ENCODE peak calls at places on chromosome 18, in nine cellular contexts. N, W, L, P, Z, B, T, U and X are unnamed samples.
A peak's percentile ranks its signal among the peaks of the same experiment; 100 is the strongest.

GRCh38 chr18:9898792-9899549 is 13.2 kb downstream of the TXNDC2 start:
- DNase-seq in N (peak; percentile 37), W (no peak), L (no peak), P (no peak), Z (no peak), B (no peak), T (no peak), U (no peak), X (no peak)

GRCh38 chr18:69469444-69469919 is 68.8 kb downstream of the DOK6 start:
- DNase-seq in N (no peak), W (no peak), L (peak; percentile 45), P (peak; percentile 25), Z (no peak), B (peak; percentile 29), T (no peak), U (no peak), X (no peak)

GRCh38 chr18:13003466-13003896 is 12.3 kb downstream of the CEP192 start:
- DNase-seq in N (peak; percentile 80), W (no peak), L (no peak), P (no peak), Z (peak; percentile 48), B (peak; percentile 40), T (no peak), U (no peak), X (no peak)

GRCh38 chr18:28511421-28511821 is 334.5 kb upstream of the CDH2 start:
- DNase-seq in N (peak; percentile 2), W (no peak), L (no peak), P (no peak), Z (no peak), B (no peak), T (no peak), U (no peak), X (no peak)

GRCh38 chr18:45837283-45838070 is 12.0 kb downstream of the SIGLEC15 start:
- DNase-seq in N (no peak), W (peak; percentile 43), L (no peak), P (peak; percentile 30), Z (peak; percentile 76), B (peak; percentile 82), T (no peak), U (peak; percentile 89), X (no peak)

GRCh38 chr18:50287441-50288347 is at the start of gene CXXC1:
- DNase-seq in N (peak; percentile 100), W (peak; percentile 99), L (peak; percentile 99), P (peak; percentile 98), Z (peak; percentile 100), B (peak; percentile 93), T (peak; percentile 96), U (peak; percentile 100), X (peak; percentile 96)

GRCh38 chr18:58287626-58288289 is 243.7 kb downstream of the NEDD4L start:
- DNase-seq in N (no peak), W (peak; percentile 14), L (no peak), P (no peak), Z (no peak), B (no peak), T (no peak), U (no peak), X (no peak)

GRCh38 chr18:27763341-27763740 is 413.6 kb downstream of the CDH2 start:
- DNase-seq in N (no peak), W (no peak), L (no peak), P (no peak), Z (no peak), B (no peak), T (no peak), U (no peak), X (no peak)

GRCh38 chr18:10951631-10952544 is 197.5 kb downstream of the PIEZO2 start:
- DNase-seq in N (no peak), W (no peak), L (no peak), P (no peak), Z (no peak), B (no peak), T (no peak), U (no peak), X (no peak)

GRCh38 chr18:27778441-27778840 is 398.5 kb downstream of the CDH2 start:
- DNase-seq in N (peak; percentile 17), W (no peak), L (no peak), P (no peak), Z (peak; percentile 45), B (no peak), T (no peak), U (no peak), X (no peak)

GRCh38 chr18:28767201-28767600 is 590.3 kb upstream of the CDH2 start:
- DNase-seq in N (peak; percentile 28), W (no peak), L (no peak), P (no peak), Z (no peak), B (no peak), T (no peak), U (no peak), X (no peak)

GRCh38 chr18:51801515-51801914 is 538.5 kb upstream of the DCC start:
- DNase-seq in N (no peak), W (no peak), L (no peak), P (no peak), Z (no peak), B (no peak), T (no peak), U (no peak), X (no peak)

GRCh38 chr18:50611529-50611941 is 51.6 kb downstream of the MAPK4 start:
- DNase-seq in N (no peak), W (no peak), L (no peak), P (no peak), Z (no peak), B (no peak), T (no peak), U (no peak), X (no peak)

GRCh38 chr18:25830787-25831186 is 259.6 kb downstream of the SS18 start:
- DNase-seq in N (peak; percentile 82), W (no peak), L (no peak), P (no peak), Z (no peak), B (no peak), T (peak; percentile 42), U (no peak), X (no peak)

GRCh38 chr18:25305584-25305983 is 46.4 kb downstream of the ZNF521 start:
- DNase-seq in N (peak; percentile 37), W (no peak), L (no peak), P (no peak), Z (no peak), B (no peak), T (no peak), U (no peak), X (no peak)

GRCh38 chr18:48815182-48815520 is 135.6 kb downstream of the SMAD7 start:
- DNase-seq in N (no peak), W (no peak), L (peak; percentile 58), P (no peak), Z (no peak), B (no peak), T (no peak), U (no peak), X (no peak)

GRCh38 chr18:48815581-48816324 is 135.0 kb downstream of the SMAD7 start:
- DNase-seq in N (peak; percentile 62), W (no peak), L (peak; percentile 20), P (no peak), Z (no peak), B (no peak), T (no peak), U (peak; percentile 21), X (no peak)

GRCh38 chr18:48813833-48814489 is 136.8 kb downstream of the SMAD7 start:
- DNase-seq in N (no peak), W (no peak), L (peak; percentile 90), P (peak; percentile 34), Z (no peak), B (no peak), T (peak; percentile 5), U (peak; percentile 69), X (no peak)

GRCh38 chr18:48816554-48816953 is 134.2 kb downstream of the SMAD7 start:
- DNase-seq in N (no peak), W (no peak), L (no peak), P (no peak), Z (no peak), B (no peak), T (no peak), U (peak; percentile 24), X (no peak)

GRCh38 chr18:48814490-48815181 is 136.1 kb downstream of the SMAD7 start:
- DNase-seq in N (peak; percentile 47), W (no peak), L (peak; percentile 69), P (no peak), Z (no peak), B (no peak), T (no peak), U (peak; percentile 56), X (no peak)
- H3K27ac ChIP-seq in N (no peak overlapping the region), W (no peak overlapping the region), L (peak overlapping the region; percentile 98), P (peak overlapping the region; percentile 47), Z (peak overlapping the region; percentile 18), B (peak overlapping the region; percentile 40), T (no peak overlapping the region), U (peak overlapping the region; percentile 70), X (no peak overlapping the region)

DNA sequence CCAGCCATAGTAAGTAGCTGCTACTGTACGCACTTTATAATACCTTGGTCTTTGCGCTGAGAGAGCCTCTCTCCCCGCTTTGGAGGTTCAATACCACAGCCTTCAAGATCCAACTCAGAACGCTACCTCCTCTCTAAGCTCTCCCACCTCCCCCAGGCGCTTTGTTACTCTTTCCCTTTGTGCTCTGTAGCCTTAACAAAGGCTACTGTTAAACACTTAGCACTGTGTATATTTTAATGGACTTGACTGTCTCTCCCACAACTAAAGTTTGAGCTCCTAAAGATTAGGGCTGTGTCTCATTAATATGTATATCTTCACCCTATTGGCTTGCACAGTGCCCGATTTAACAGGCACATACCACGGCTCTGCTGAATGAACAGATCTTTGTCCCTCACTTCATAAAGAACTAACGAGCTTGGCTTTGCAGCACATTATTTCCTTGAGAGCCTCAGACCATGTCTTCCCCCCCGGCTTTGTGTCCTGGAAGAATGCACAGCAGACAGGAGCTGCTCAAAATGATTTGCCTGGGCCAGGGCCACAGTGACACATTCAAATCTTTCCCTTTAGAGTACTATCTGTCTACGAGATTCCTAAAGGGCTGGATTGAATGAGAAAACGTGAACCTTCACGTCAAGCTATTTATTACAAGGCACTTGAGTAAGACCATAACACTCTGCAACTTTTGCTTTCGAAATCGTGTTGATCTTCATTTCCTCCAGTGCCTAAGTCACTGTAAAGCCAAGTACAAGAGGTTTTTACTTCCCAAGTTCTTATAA is 22.1 kb downstream of the ABHD3 start:
- DNase-seq in N (peak; percentile 67), W (peak; percentile 61), L (no peak), P (no peak), Z (no peak), B (no peak), T (no peak), U (no peak), X (no peak)
- H3K27ac ChIP-seq in N (peak overlapping the region; percentile 75), W (peak overlapping the region; percentile 31), L (peak overlapping the region; percentile 74), P (peak overlapping the region; percentile 47), Z (peak overlapping the region; percentile 55), B (no peak overlapping the region), T (no peak overlapping the region), U (peak overlapping the region; percentile 91), X (no peak overlapping the region)

GRCh38 chr18:23614891-23615290 is 28.6 kb upstream of the NPC1 start:
- DNase-seq in N (no peak), W (no peak), L (no peak), P (no peak), Z (no peak), B (no peak), T (no peak), U (no peak), X (no peak)
- H3K27ac ChIP-seq in N (no peak overlapping the region), W (no peak overlapping the region), L (no peak overlapping the region), P (no peak overlapping the region), Z (no peak overlapping the region), B (no peak overlapping the region), T (no peak overlapping the region), U (no peak overlapping the region), X (no peak overlapping the region)

DNA sequence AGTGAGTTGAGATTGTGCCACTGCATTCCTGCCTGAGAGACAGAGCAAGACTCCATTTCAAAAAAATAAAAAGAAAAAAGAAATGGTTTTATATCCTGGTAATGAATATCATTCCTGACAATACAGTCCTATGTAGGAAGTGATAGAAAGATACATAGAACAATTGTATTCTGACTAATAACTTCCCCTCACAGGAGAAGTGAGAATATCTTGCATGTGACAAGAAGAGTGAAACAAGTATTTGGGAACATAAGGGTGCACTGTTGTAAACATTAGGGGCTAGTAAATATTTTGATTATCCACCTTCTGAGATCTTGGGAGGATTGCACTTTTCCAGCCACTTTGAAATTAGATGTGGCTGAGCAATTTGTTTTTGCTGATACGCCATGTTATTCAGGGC is 40.7 kb downstream of the KLHL14 start:
- DNase-seq in N (no peak), W (no peak), L (no peak), P (no peak), Z (no peak), B (no peak), T (no peak), U (no peak), X (no peak)
- H3K27ac ChIP-seq in N (no peak overlapping the region), W (no peak overlapping the region), L (no peak overlapping the region), P (no peak overlapping the region), Z (no peak overlapping the region), B (no peak overlapping the region), T (no peak overlapping the region), U (no peak overlapping the region), X (no peak overlapping the region)